ENCODE peak calls at places on chromosomes 11 and 22, in five cellular contexts. One of them, this sample, is unnamed.

GRCh38 chr22:46443850-46444389 is 93.5 kb downstream of the CELSR1 start:
- DNase-seq in hypothalamus: no peak
- DNase-seq in brain microvascular endothelial cell: no peak
- DNase-seq in stimulated activated effector memory CD8-positive, alpha-beta T cell treated with anti-CD3 and anti-CD28 coated beads, Interleukin-12 subunit alpha, Interleukin-12 subunit beta, amount 100 ng/mL, for 72 hours: no peak
- DNase-seq in EL: no peak
- DNase-seq in this sample: no peak

GRCh38 chr11:83280256-83280655 is 5.9 kb downstream of the CCDC90B start:
- DNase-seq in hypothalamus: no peak
- DNase-seq in brain microvascular endothelial cell: no peak
- DNase-seq in stimulated activated effector memory CD8-positive, alpha-beta T cell treated with anti-CD3 and anti-CD28 coated beads, Interleukin-12 subunit alpha, Interleukin-12 subunit beta, amount 100 ng/mL, for 72 hours: no peak
- DNase-seq in EL: peak; percentile 32
- DNase-seq in this sample: no peak

GRCh38 chr11:28228196-28228595 is 120.0 kb downstream of the METTL15 start:
- DNase-seq in hypothalamus: no peak
- DNase-seq in brain microvascular endothelial cell: no peak
- DNase-seq in stimulated activated effector memory CD8-positive, alpha-beta T cell treated with anti-CD3 and anti-CD28 coated beads, Interleukin-12 subunit alpha, Interleukin-12 subunit beta, amount 100 ng/mL, for 72 hours: no peak
- DNase-seq in EL: peak; percentile 62
- DNase-seq in this sample: no peak

GRCh38 chr22:31579835-31580242 is 82.2 kb downstream of the PISD start:
- DNase-seq in hypothalamus: no peak
- DNase-seq in brain microvascular endothelial cell: no peak
- DNase-seq in stimulated activated effector memory CD8-positive, alpha-beta T cell treated with anti-CD3 and anti-CD28 coated beads, Interleukin-12 subunit alpha, Interleukin-12 subunit beta, amount 100 ng/mL, for 72 hours: no peak
- DNase-seq in EL: no peak
- DNase-seq in this sample: no peak

GRCh38 chr11:121368504-121368903 is 75.9 kb downstream of the SC5D start:
- DNase-seq in hypothalamus: no peak
- DNase-seq in brain microvascular endothelial cell: no peak
- DNase-seq in stimulated activated effector memory CD8-positive, alpha-beta T cell treated with anti-CD3 and anti-CD28 coated beads, Interleukin-12 subunit alpha, Interleukin-12 subunit beta, amount 100 ng/mL, for 72 hours: no peak
- DNase-seq in EL: no peak
- DNase-seq in this sample: no peak

GRCh38 chr11:44006882-44007495 is 40.8 kb upstream of the ACCSL start:
- DNase-seq in hypothalamus: no peak
- DNase-seq in brain microvascular endothelial cell: no peak
- DNase-seq in stimulated activated effector memory CD8-positive, alpha-beta T cell treated with anti-CD3 and anti-CD28 coated beads, Interleukin-12 subunit alpha, Interleukin-12 subunit beta, amount 100 ng/mL, for 72 hours: no peak
- DNase-seq in EL: no peak
- DNase-seq in this sample: no peak

GRCh38 chr11:122748968-122749687 is 89.2 kb upstream of the CRTAM start:
- DNase-seq in hypothalamus: no peak
- DNase-seq in brain microvascular endothelial cell: peak; percentile 96
- DNase-seq in stimulated activated effector memory CD8-positive, alpha-beta T cell treated with anti-CD3 and anti-CD28 coated beads, Interleukin-12 subunit alpha, Interleukin-12 subunit beta, amount 100 ng/mL, for 72 hours: peak; percentile 38
- DNase-seq in EL: peak; percentile 95
- DNase-seq in this sample: peak; percentile 26

GRCh38 chr22:42829311-42829710 is 27.8 kb downstream of the ARFGAP3 start:
- DNase-seq in hypothalamus: no peak
- DNase-seq in brain microvascular endothelial cell: no peak
- DNase-seq in stimulated activated effector memory CD8-positive, alpha-beta T cell treated with anti-CD3 and anti-CD28 coated beads, Interleukin-12 subunit alpha, Interleukin-12 subunit beta, amount 100 ng/mL, for 72 hours: no peak
- DNase-seq in EL: no peak
- DNase-seq in this sample: no peak

GRCh38 chr11:11422291-11423128 is 69.5 kb upstream of the CSNK2A3 start:
- DNase-seq in hypothalamus: no peak
- DNase-seq in brain microvascular endothelial cell: no peak
- DNase-seq in stimulated activated effector memory CD8-positive, alpha-beta T cell treated with anti-CD3 and anti-CD28 coated beads, Interleukin-12 subunit alpha, Interleukin-12 subunit beta, amount 100 ng/mL, for 72 hours: no peak
- DNase-seq in EL: no peak
- DNase-seq in this sample: no peak

GRCh38 chr11:65574963-65575567 is 788 bp upstream of the EHBP1L1 start:
- DNase-seq in hypothalamus: no peak
- DNase-seq in brain microvascular endothelial cell: no peak
- DNase-seq in stimulated activated effector memory CD8-positive, alpha-beta T cell treated with anti-CD3 and anti-CD28 coated beads, Interleukin-12 subunit alpha, Interleukin-12 subunit beta, amount 100 ng/mL, for 72 hours: no peak
- DNase-seq in EL: no peak
- DNase-seq in this sample: peak; percentile 47

GRCh38 chr11:31887180-31887579 is 76.1 kb upstream of the PAX6 start:
- DNase-seq in hypothalamus: no peak
- DNase-seq in brain microvascular endothelial cell: no peak
- DNase-seq in stimulated activated effector memory CD8-positive, alpha-beta T cell treated with anti-CD3 and anti-CD28 coated beads, Interleukin-12 subunit alpha, Interleukin-12 subunit beta, amount 100 ng/mL, for 72 hours: no peak
- DNase-seq in EL: no peak
- DNase-seq in this sample: no peak

GRCh38 chr11:1873048-1873812 is 18.5 kb downstream of the PRR33 start:
- DNase-seq in hypothalamus: no peak
- DNase-seq in brain microvascular endothelial cell: no peak
- DNase-seq in stimulated activated effector memory CD8-positive, alpha-beta T cell treated with anti-CD3 and anti-CD28 coated beads, Interleukin-12 subunit alpha, Interleukin-12 subunit beta, amount 100 ng/mL, for 72 hours: no peak
- DNase-seq in EL: no peak
- DNase-seq in this sample: no peak

GRCh38 chr11:59144096-59144495 is 1.4 kb downstream of the FAM111A start:
- DNase-seq in hypothalamus: no peak
- DNase-seq in brain microvascular endothelial cell: no peak
- DNase-seq in stimulated activated effector memory CD8-positive, alpha-beta T cell treated with anti-CD3 and anti-CD28 coated beads, Interleukin-12 subunit alpha, Interleukin-12 subunit beta, amount 100 ng/mL, for 72 hours: no peak
- DNase-seq in EL: no peak
- DNase-seq in this sample: no peak

GRCh38 chr22:44776535-44777363 is 24.4 kb downstream of the ARHGAP8 start:
- DNase-seq in hypothalamus: no peak
- DNase-seq in brain microvascular endothelial cell: no peak
- DNase-seq in stimulated activated effector memory CD8-positive, alpha-beta T cell treated with anti-CD3 and anti-CD28 coated beads, Interleukin-12 subunit alpha, Interleukin-12 subunit beta, amount 100 ng/mL, for 72 hours: no peak
- DNase-seq in EL: no peak
- DNase-seq in this sample: no peak

GRCh38 chr11:57092028-57092698 is 89.6 kb upstream of the LRRC55 start:
- DNase-seq in hypothalamus: no peak
- DNase-seq in brain microvascular endothelial cell: no peak
- DNase-seq in stimulated activated effector memory CD8-positive, alpha-beta T cell treated with anti-CD3 and anti-CD28 coated beads, Interleukin-12 subunit alpha, Interleukin-12 subunit beta, amount 100 ng/mL, for 72 hours: no peak
- DNase-seq in EL: no peak
- DNase-seq in this sample: no peak

GRCh38 chr11:2526808-2527381 is 82.1 kb downstream of the KCNQ1 start:
- DNase-seq in hypothalamus: no peak
- DNase-seq in brain microvascular endothelial cell: no peak
- DNase-seq in stimulated activated effector memory CD8-positive, alpha-beta T cell treated with anti-CD3 and anti-CD28 coated beads, Interleukin-12 subunit alpha, Interleukin-12 subunit beta, amount 100 ng/mL, for 72 hours: no peak
- DNase-seq in EL: no peak
- DNase-seq in this sample: peak; percentile 62

GRCh38 chr11:78576549-78577097 is 2.0 kb upstream of the NARS2 start:
- DNase-seq in hypothalamus: no peak
- DNase-seq in brain microvascular endothelial cell: no peak
- DNase-seq in stimulated activated effector memory CD8-positive, alpha-beta T cell treated with anti-CD3 and anti-CD28 coated beads, Interleukin-12 subunit alpha, Interleukin-12 subunit beta, amount 100 ng/mL, for 72 hours: no peak
- DNase-seq in EL: no peak
- DNase-seq in this sample: no peak

GRCh38 chr11:122808494-122808893 is 29.8 kb upstream of the CRTAM start:
- DNase-seq in hypothalamus: no peak
- DNase-seq in brain microvascular endothelial cell: peak; percentile 44
- DNase-seq in stimulated activated effector memory CD8-positive, alpha-beta T cell treated with anti-CD3 and anti-CD28 coated beads, Interleukin-12 subunit alpha, Interleukin-12 subunit beta, amount 100 ng/mL, for 72 hours: no peak
- DNase-seq in EL: peak; percentile 76
- DNase-seq in this sample: no peak

GRCh38 chr11:106446961-106447360 is 369.5 kb downstream of the AASDHPPT start:
- DNase-seq in hypothalamus: no peak
- DNase-seq in brain microvascular endothelial cell: no peak
- DNase-seq in stimulated activated effector memory CD8-positive, alpha-beta T cell treated with anti-CD3 and anti-CD28 coated beads, Interleukin-12 subunit alpha, Interleukin-12 subunit beta, amount 100 ng/mL, for 72 hours: no peak
- DNase-seq in EL: no peak
- DNase-seq in this sample: no peak

GRCh38 chr22:27062857-27063256 is 405.5 kb downstream of the MIAT start:
- DNase-seq in hypothalamus: no peak
- DNase-seq in brain microvascular endothelial cell: no peak
- DNase-seq in stimulated activated effector memory CD8-positive, alpha-beta T cell treated with anti-CD3 and anti-CD28 coated beads, Interleukin-12 subunit alpha, Interleukin-12 subunit beta, amount 100 ng/mL, for 72 hours: no peak
- DNase-seq in EL: no peak
- DNase-seq in this sample: no peak

GRCh38 chr11:68889948-68890446 is 13.6 kb downstream of the MRPL21 start:
- DNase-seq in hypothalamus: no peak
- DNase-seq in brain microvascular endothelial cell: peak; percentile 77
- DNase-seq in stimulated activated effector memory CD8-positive, alpha-beta T cell treated with anti-CD3 and anti-CD28 coated beads, Interleukin-12 subunit alpha, Interleukin-12 subunit beta, amount 100 ng/mL, for 72 hours: no peak
- DNase-seq in EL: peak; percentile 94
- DNase-seq in this sample: no peak

GRCh38 chr22:33853200-33854097 is 66.8 kb downstream of the LARGE1 start:
- DNase-seq in hypothalamus: peak; percentile 58
- DNase-seq in brain microvascular endothelial cell: peak; percentile 85
- DNase-seq in stimulated activated effector memory CD8-positive, alpha-beta T cell treated with anti-CD3 and anti-CD28 coated beads, Interleukin-12 subunit alpha, Interleukin-12 subunit beta, amount 100 ng/mL, for 72 hours: no peak
- DNase-seq in EL: peak; percentile 47
- DNase-seq in this sample: peak; percentile 20

GRCh38 chr11:66546368-66546965 is at the start of gene ACTN3:
- DNase-seq in hypothalamus: no peak
- DNase-seq in brain microvascular endothelial cell: no peak
- DNase-seq in stimulated activated effector memory CD8-positive, alpha-beta T cell treated with anti-CD3 and anti-CD28 coated beads, Interleukin-12 subunit alpha, Interleukin-12 subunit beta, amount 100 ng/mL, for 72 hours: no peak
- DNase-seq in EL: peak; percentile 20
- DNase-seq in this sample: no peak

GRCh38 chr22:17943533-17944204 is 80.7 kb downstream of the MICAL3 start:
- DNase-seq in hypothalamus: no peak
- DNase-seq in brain microvascular endothelial cell: no peak
- DNase-seq in stimulated activated effector memory CD8-positive, alpha-beta T cell treated with anti-CD3 and anti-CD28 coated beads, Interleukin-12 subunit alpha, Interleukin-12 subunit beta, amount 100 ng/mL, for 72 hours: no peak
- DNase-seq in EL: no peak
- DNase-seq in this sample: no peak

GRCh38 chr11:75429902-75430691 is 2.9 kb downstream of the KLHL35 start:
- DNase-seq in hypothalamus: no peak
- DNase-seq in brain microvascular endothelial cell: peak; percentile 27
- DNase-seq in stimulated activated effector memory CD8-positive, alpha-beta T cell treated with anti-CD3 and anti-CD28 coated beads, Interleukin-12 subunit alpha, Interleukin-12 subunit beta, amount 100 ng/mL, for 72 hours: peak; percentile 45
- DNase-seq in EL: peak; percentile 63
- DNase-seq in this sample: peak; percentile 60

GRCh38 chr22:35900483-35901168 is 128.0 kb downstream of the RBFOX2 start:
- DNase-seq in hypothalamus: no peak
- DNase-seq in brain microvascular endothelial cell: peak; percentile 54
- DNase-seq in stimulated activated effector memory CD8-positive, alpha-beta T cell treated with anti-CD3 and anti-CD28 coated beads, Interleukin-12 subunit alpha, Interleukin-12 subunit beta, amount 100 ng/mL, for 72 hours: no peak
- DNase-seq in EL: peak; percentile 81
- DNase-seq in this sample: no peak

This sample was measured in activated B cell treated with CpG ODN at 0.5 μM for 24 hours.